ENCODE peak calls at places on chromosome 12, in six cellular contexts. P, L, B, R, O and N are unnamed samples.

GRCh38 chr12:122203301-122203967 is at the start of gene B3GNT4:
- DNase-seq in P (peak; percentile 26), L (no peak), B (peak; percentile 32), R (no peak), O (peak; percentile 76), N (peak; percentile 86)

GRCh38 chr12:117158911-117159310 is 31.4 kb downstream of the FBXO21 start:
- DNase-seq in P (peak; percentile 17), L (no peak), B (no peak), R (no peak), O (no peak), N (no peak)

GRCh38 chr12:121456551-121456950 is 56.6 kb downstream of the RNF34 start:
- DNase-seq in P (no peak), L (no peak), B (no peak), R (no peak), O (no peak), N (peak; percentile 33)

GRCh38 chr12:53219116-53219955 is 12.3 kb upstream of the ITGB7 start:
- DNase-seq in P (peak; percentile 66), L (no peak), B (no peak), R (no peak), O (no peak), N (peak; percentile 86)

GRCh38 chr12:114096461-114096860 is 130.3 kb upstream of the RBM19 start:
- DNase-seq in P (peak; percentile 31), L (no peak), B (no peak), R (no peak), O (no peak), N (no peak)

GRCh38 chr12:26088999-26089398 is 35.8 kb downstream of the BHLHE41 start:
- DNase-seq in P (peak; percentile 13), L (no peak), B (no peak), R (no peak), O (no peak), N (no peak)

GRCh38 chr12:120078868-120079267 is 37.7 kb downstream of the RAB35 start:
- DNase-seq in P (no peak), L (no peak), B (no peak), R (no peak), O (no peak), N (peak; percentile 66)

GRCh38 chr12:111024205-111024794 is 103.9 kb upstream of the MYL2 start:
- DNase-seq in P (peak; percentile 4), L (peak; percentile 20), B (peak; percentile 52), R (no peak), O (peak; percentile 75), N (peak; percentile 82)

GRCh38 chr12:115722181-115722580 is 555.3 kb downstream of the MED13L start:
- DNase-seq in P (no peak), L (no peak), B (no peak), R (no peak), O (no peak), N (no peak)

DNA sequence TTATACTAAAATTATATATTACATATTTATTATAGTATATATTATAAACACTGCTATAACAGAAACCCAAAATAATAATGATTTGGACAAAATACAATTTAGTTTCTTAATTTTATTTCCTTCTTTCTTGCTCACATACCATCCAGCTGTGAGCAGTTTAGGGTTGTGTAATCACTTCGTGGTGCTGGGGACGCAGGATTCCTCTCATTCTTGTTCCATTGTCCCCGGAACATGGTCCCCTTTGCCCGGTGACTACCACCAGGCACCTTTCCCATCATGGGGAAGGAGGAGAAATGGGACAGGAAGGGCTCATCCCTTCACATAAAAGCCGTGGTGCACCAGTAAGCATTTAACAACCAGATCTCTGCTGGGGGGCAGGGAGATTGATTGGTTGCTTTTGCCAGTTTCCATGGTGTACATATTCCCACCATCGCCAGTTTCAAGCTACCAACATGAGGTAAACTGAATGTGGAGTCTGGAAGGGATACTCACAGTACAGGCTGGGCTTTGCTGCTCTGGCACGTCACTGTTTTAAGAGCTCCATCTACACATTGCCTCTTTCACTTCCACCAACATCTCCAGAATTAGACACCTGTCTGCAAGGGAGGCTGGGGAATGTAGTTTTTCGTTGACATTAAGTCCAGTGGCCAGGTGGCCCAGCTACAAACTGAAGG is 191.5 kb downstream of the TMEM132C start:
- DNase-seq in P (no peak), L (no peak), B (no peak), R (no peak), O (no peak), N (no peak)
- H3K4me3 ChIP-seq in P (no peak overlapping the region), L (no peak overlapping the region), B (no peak overlapping the region), R (no peak overlapping the region), O (no peak overlapping the region), N (no peak overlapping the region)

DNA sequence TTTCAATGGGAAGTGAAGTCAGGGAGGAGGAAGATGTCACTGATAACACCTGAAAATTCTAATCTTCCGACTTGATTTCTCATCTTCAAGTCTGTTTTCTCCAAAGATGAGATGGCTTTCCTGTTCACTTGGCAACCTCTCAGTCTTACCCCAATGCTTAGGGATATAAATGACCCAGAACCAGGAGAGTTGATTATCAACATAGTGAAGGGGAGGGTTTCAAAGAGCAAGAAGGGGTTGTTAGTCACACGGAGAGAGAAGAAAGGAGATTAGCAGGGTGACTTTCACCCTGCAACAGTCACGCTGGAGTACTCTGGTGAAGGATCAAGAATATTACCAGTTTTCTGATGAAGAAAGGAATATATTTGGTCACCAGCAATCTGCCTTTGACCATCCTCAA is at the start of gene TMEM52B:
- DNase-seq in P (no peak), L (no peak), B (no peak), R (no peak), O (no peak), N (no peak)
- H3K27ac ChIP-seq in P (peak within 1 kb of the TSS; percentile 87), L (no peak within 1 kb of the TSS), B (no peak within 1 kb of the TSS), R (no peak within 1 kb of the TSS), O (no peak within 1 kb of the TSS), N (no peak within 1 kb of the TSS)

DNA sequence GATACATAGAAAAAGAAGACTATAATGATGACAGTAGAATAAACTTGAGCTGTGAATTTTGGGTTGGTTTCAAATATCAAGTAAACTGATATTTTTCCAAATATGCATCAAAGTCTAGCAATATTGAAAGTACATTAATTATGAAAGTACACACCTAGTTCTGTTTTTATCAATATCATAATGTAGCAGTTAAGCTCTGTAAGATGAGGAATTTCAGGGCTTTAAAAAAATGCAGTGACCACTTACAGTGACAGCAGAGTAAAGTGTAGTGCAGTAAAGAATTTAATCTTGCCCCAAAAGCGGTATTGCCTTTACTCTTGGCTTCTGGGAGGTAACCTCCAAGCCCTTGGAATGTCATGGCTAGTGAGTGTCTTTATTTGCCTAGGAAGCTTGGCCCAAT is 102.9 kb upstream of the ABCD2 start:
- DNase-seq in P (no peak), L (no peak), B (no peak), R (no peak), O (no peak), N (no peak)
- TF ChIP-seq POLR2A in P (no peak), L (no peak), B (no peak), R (no peak), O (no peak), N (no peak)

GRCh38 chr12:12735301-12735700 is 18.1 kb downstream of the CDKN1B start:
- DNase-seq in P (no peak), L (no peak), B (no peak), R (no peak), O (no peak), N (no peak)
- H3K4me3 ChIP-seq in P (no peak overlapping the region), L (no peak overlapping the region), B (no peak overlapping the region), R (no peak overlapping the region), O (no peak overlapping the region), N (no peak overlapping the region)

GRCh38 chr12:94677778-94678177 is 27.4 kb upstream of the TMCC3 start:
- DNase-seq in P (no peak), L (no peak), B (no peak), R (no peak), O (no peak), N (no peak)
- H3K27ac ChIP-seq in P (no peak overlapping the region), L (no peak overlapping the region), B (no peak overlapping the region), R (no peak overlapping the region), O (peak overlapping the region; percentile 25), N (peak overlapping the region; percentile 91)

DNA sequence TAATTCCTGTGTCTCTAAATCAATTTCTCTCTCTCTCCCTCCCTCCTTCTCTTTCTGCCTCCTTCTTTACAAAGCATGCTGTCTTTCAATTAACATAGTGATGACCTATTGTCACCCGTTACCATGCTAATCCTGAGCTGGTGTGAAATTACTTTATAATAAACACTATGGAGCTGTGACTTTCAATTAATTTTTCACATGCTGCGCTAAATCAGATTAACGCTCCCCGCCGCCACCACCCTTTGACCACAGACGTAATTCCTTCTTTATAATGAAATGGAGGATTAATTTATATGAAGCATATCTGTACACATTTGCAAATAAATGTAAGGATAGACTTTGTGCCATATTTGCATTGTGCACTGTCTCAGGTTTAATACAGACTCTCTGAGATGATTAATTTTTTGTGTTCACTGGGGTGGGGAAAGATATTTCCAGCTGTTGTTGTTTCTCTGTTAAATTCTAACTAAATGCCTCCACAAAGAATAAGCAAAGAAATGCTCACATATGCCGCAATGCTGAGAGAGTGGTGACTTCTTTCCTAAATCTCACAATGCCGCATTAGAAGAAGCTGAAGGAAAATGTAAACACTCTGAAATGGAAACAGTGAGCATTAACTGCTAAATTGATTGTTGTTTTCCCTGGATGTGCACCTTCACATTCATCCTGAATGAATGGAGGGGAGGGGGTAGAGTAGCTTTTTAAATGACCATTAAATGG is 418.8 kb downstream of the PDZRN4 start:
- DNase-seq in P (no peak), L (no peak), B (no peak), R (no peak), O (no peak), N (no peak)
- TF ChIP-seq POLR2A in P (no peak), L (no peak), B (no peak), R (no peak), O (no peak), N (no peak)